ENCODE peak calls at places on chromosomes 11 and 22, in seven cellular contexts. Z is stimulated activated CD8-positive, alpha-beta memory T cell treated with anti-CD3 and anti-CD28 coated beads, Interleukin-2, amount 100 ng/mL, for 48 hours; J is body of pancreas; R is stimulated activated CD4-positive, alpha-beta T cell treated with anti-CD3 and anti-CD28 coated beads, Interleukin-15, amount 100 ng/mL, for 48 hours; Q is HEK293T; N is RKO; C is activated CD8-positive, alpha-beta T cell treated with anti-CD3 and anti-CD28 coated beads for 36 hours. W is an unnamed sample.

GRCh38 chr22:45042263-45042662 is 32.5 kb upstream of the PHF21B start:
- DNase-seq in Z (no peak), J (no peak), R (no peak), Q (no peak), N (no peak), C (no peak), W (no peak)

GRCh38 chr11:57324154-57324885 is 432 bp downstream of the TNKS1BP1 start:
- DNase-seq in Z (no peak), J (peak), R (no peak), Q (peak), N (peak), C (peak), W (peak)

GRCh38 chr11:102168483-102168882 is 58.2 kb downstream of the YAP1 start:
- DNase-seq in Z (no peak), J (no peak), R (no peak), Q (no peak), N (no peak), C (no peak), W (peak)

GRCh38 chr11:68388595-68389198 is 71.9 kb upstream of the PPP6R3 start:
- DNase-seq in Z (no peak), J (no peak), R (no peak), Q (no peak), N (no peak), C (no peak), W (no peak)

GRCh38 chr11:125123194-125123946 is 11.9 kb upstream of the TMEM218 start:
- DNase-seq in Z (no peak), J (no peak), R (no peak), Q (no peak), N (no peak), C (no peak), W (no peak)

GRCh38 chr11:80748207-80748606 is 1307.4 kb upstream of the TENM4 start:
- DNase-seq in Z (no peak), J (no peak), R (no peak), Q (no peak), N (no peak), C (no peak), W (no peak)

GRCh38 chr11:95514386-95515145 is 275.0 kb downstream of the FAM76B start:
- DNase-seq in Z (no peak), J (no peak), R (no peak), Q (no peak), N (no peak), C (no peak), W (no peak)

GRCh38 chr22:49282596-49282995 is 545.1 kb downstream of the BRD1 start:
- DNase-seq in Z (no peak), J (no peak), R (no peak), Q (no peak), N (no peak), C (no peak), W (no peak)

GRCh38 chr11:31874631-31875191 is 63.6 kb upstream of the PAX6 start:
- DNase-seq in Z (no peak), J (no peak), R (no peak), Q (no peak), N (no peak), C (no peak), W (no peak)

GRCh38 chr11:20364412-20364792 is 888 bp downstream of the HTATIP2 start:
- DNase-seq in Z (no peak), J (no peak), R (no peak), Q (no peak), N (no peak), C (no peak), W (peak)

GRCh38 chr22:44378380-44378779 is 65.6 kb upstream of the SHISAL1 start:
- DNase-seq in Z (no peak), J (no peak), R (no peak), Q (no peak), N (no peak), C (no peak), W (no peak)

GRCh38 chr22:39130892-39131855 is 21.3 kb downstream of the CBX7 start:
- DNase-seq in Z (no peak), J (peak), R (no peak), Q (no peak), N (no peak), C (no peak), W (no peak)

GRCh38 chr11:12744831-12745502 is 70.7 kb downstream of the TEAD1 start:
- DNase-seq in Z (no peak), J (no peak), R (no peak), Q (no peak), N (no peak), C (no peak), W (no peak)

GRCh38 chr11:8713760-8714159 is 31.2 kb downstream of the RPL27A start:
- DNase-seq in Z (no peak), J (no peak), R (no peak), Q (no peak), N (no peak), C (no peak), W (no peak)

GRCh38 chr11:93032580-93032979 is 63.1 kb downstream of the MTNR1B start:
- DNase-seq in Z (no peak), J (no peak), R (no peak), Q (no peak), N (no peak), C (no peak), W (no peak)

GRCh38 chr11:118081241-118081958 is 4.5 kb downstream of the TMPRSS4 start:
- DNase-seq in Z (no peak), J (peak), R (no peak), Q (no peak), N (no peak), C (peak), W (no peak)

GRCh38 chr11:2317354-2318050 is 15.7 kb downstream of the TSPAN32 start:
- DNase-seq in Z (no peak), J (peak), R (no peak), Q (no peak), N (no peak), C (no peak), W (no peak)

GRCh38 chr11:8263109-8263768 is 439 bp downstream of the LMO1 start:
- DNase-seq in Z (no peak), J (no peak), R (no peak), Q (no peak), N (no peak), C (no peak), W (no peak)

GRCh38 chr11:76232026-76232665 is 25.8 kb upstream of the WNT11 start:
- DNase-seq in Z (no peak), J (no peak), R (no peak), Q (no peak), N (no peak), C (peak), W (no peak)

GRCh38 chr22:42344391-42344861 is 74.0 kb upstream of the TCF20 start:
- DNase-seq in Z (no peak), J (no peak), R (no peak), Q (no peak), N (no peak), C (no peak), W (no peak)

GRCh38 chr11:90134420-90135003 is at the start of gene NAALAD2:
- DNase-seq in Z (no peak), J (peak), R (no peak), Q (peak), N (no peak), C (peak), W (no peak)

GRCh38 chr11:134537941-134538340 is 125.9 kb upstream of the B3GAT1 start:
- DNase-seq in Z (no peak), J (no peak), R (no peak), Q (no peak), N (no peak), C (no peak), W (no peak)

GRCh38 chr22:23833017-23833795 is 5.6 kb downstream of the DERL3 start:
- DNase-seq in Z (no peak), J (no peak), R (no peak), Q (no peak), N (no peak), C (no peak), W (no peak)

GRCh38 chr11:60987577-60988277 is 16.2 kb downstream of the CD6 start:
- DNase-seq in Z (no peak), J (no peak), R (peak), Q (no peak), N (no peak), C (peak), W (no peak)

GRCh38 chr11:20162824-20163777 is 2.8 kb upstream of the DBX1 start:
- DNase-seq in Z (no peak), J (no peak), R (no peak), Q (no peak), N (no peak), C (peak), W (no peak)